ENCODE peak calls at places on chromosomes 5 and 9, in four cellular contexts. One of them, this sample, is unnamed.

GRCh38 chr5:157324237-157324636 is 58.3 kb downstream of the CYFIP2 start:
- DNase-seq in H1: no peak
- DNase-seq in H9: peak
- DNase-seq in IMR-90: no peak
- DNase-seq in this sample: peak

GRCh38 chr5:174409070-174409469 is 315.3 kb upstream of the MSX2 start:
- DNase-seq in H1: no peak
- DNase-seq in IMR-90: no peak
- DNase-seq in H9: no peak
- DNase-seq in this sample: peak

GRCh38 chr5:127210082-127210481 is 80.5 kb upstream of the MEGF10 start:
- DNase-seq in IMR-90: no peak
- DNase-seq in H9: no peak
- DNase-seq in H1: no peak
- DNase-seq in this sample: no peak

GRCh38 chr5:24388448-24388847 is 256.3 kb downstream of the CDH10 start:
- DNase-seq in H1: no peak
- DNase-seq in IMR-90: no peak
- DNase-seq in H9: no peak
- DNase-seq in this sample: no peak

GRCh38 chr9:1659036-1659701 is 356.0 kb upstream of the SMARCA2 start:
- DNase-seq in H9: no peak
- DNase-seq in H1: no peak
- DNase-seq in IMR-90: no peak
- DNase-seq in this sample: no peak

GRCh38 chr9:33344145-33344544 is 53.8 kb downstream of the NFX1 start:
- DNase-seq in H1: no peak
- DNase-seq in IMR-90: no peak
- DNase-seq in H9: no peak
- DNase-seq in this sample: no peak

GRCh38 chr5:96881511-96882115 is 5.3 kb downstream of the ERAP2 start:
- DNase-seq in IMR-90: peak
- DNase-seq in H9: no peak
- DNase-seq in H1: no peak
- DNase-seq in this sample: peak

GRCh38 chr9:6133346-6134063 is 82.1 kb upstream of the IL33 start:
- DNase-seq in H1: no peak
- DNase-seq in H9: no peak
- DNase-seq in IMR-90: no peak
- DNase-seq in this sample: no peak

GRCh38 chr5:147534172-147534951 is 24.5 kb upstream of the DPYSL3 start:
- DNase-seq in IMR-90: peak
- DNase-seq in H9: no peak
- DNase-seq in H1: no peak
- DNase-seq in this sample: no peak

GRCh38 chr9:20442461-20443319 is 179.6 kb downstream of the MLLT3 start:
- DNase-seq in H9: no peak
- DNase-seq in H1: no peak
- DNase-seq in IMR-90: no peak
- DNase-seq in this sample: no peak

GRCh38 chr9:70297141-70297540 is 38.4 kb downstream of the SMC5 start:
- DNase-seq in H1: no peak
- DNase-seq in IMR-90: peak
- DNase-seq in H9: no peak
- DNase-seq in this sample: no peak

GRCh38 chr5:111680737-111681413 is 76.1 kb downstream of the NREP start:
- DNase-seq in IMR-90: peak
- DNase-seq in H1: no peak
- DNase-seq in H9: no peak
- DNase-seq in this sample: no peak

GRCh38 chr5:172370237-172370640 is 84.1 kb downstream of the SH3PXD2B start:
- DNase-seq in IMR-90: no peak
- DNase-seq in H9: no peak
- DNase-seq in H1: no peak
- DNase-seq in this sample: no peak

GRCh38 chr5:43363445-43364152 is 48.6 kb downstream of the CCL28 start:
- DNase-seq in H9: no peak
- DNase-seq in IMR-90: no peak
- DNase-seq in H1: no peak
- DNase-seq in this sample: no peak

GRCh38 chr5:31581498-31582099 is 49.5 kb downstream of the C5orf22 start:
- DNase-seq in H1: no peak
- DNase-seq in H9: no peak
- DNase-seq in IMR-90: peak
- DNase-seq in this sample: peak

GRCh38 chr5:373710-374602 is 52.4 kb downstream of the AHRR start:
- DNase-seq in H9: peak
- DNase-seq in IMR-90: peak
- DNase-seq in H1: no peak
- DNase-seq in this sample: no peak

GRCh38 chr5:172435362-172436077 is 18.8 kb downstream of the SH3PXD2B start:
- DNase-seq in IMR-90: no peak
- DNase-seq in H9: no peak
- DNase-seq in H1: no peak
- DNase-seq in this sample: no peak

GRCh38 chr5:98770158-98770910 is 3.1 kb upstream of the RGMB start:
- DNase-seq in H9: no peak
- DNase-seq in H1: no peak
- DNase-seq in IMR-90: peak
- DNase-seq in this sample: peak

GRCh38 chr5:125894383-125894782 is 528.8 kb upstream of the GRAMD2B start:
- DNase-seq in H1: no peak
- DNase-seq in H9: no peak
- DNase-seq in IMR-90: no peak
- DNase-seq in this sample: no peak

GRCh38 chr5:115657883-115658233 is 32.0 kb upstream of the TMED7 start:
- DNase-seq in H9: no peak
- DNase-seq in H1: no peak
- DNase-seq in IMR-90: peak
- DNase-seq in this sample: no peak

GRCh38 chr9:132948482-132949050 is 4.2 kb upstream of the TSC1 start:
- DNase-seq in IMR-90: no peak
- DNase-seq in H1: no peak
- DNase-seq in H9: no peak
- DNase-seq in this sample: no peak

GRCh38 chr5:126351138-126351537 is 72.1 kb upstream of the GRAMD2B start:
- DNase-seq in H9: no peak
- DNase-seq in H1: no peak
- DNase-seq in IMR-90: peak
- DNase-seq in this sample: no peak

GRCh38 chr5:72256536-72256935 is 63.5 kb downstream of the MRPS27 start:
- DNase-seq in IMR-90: peak
- DNase-seq in H9: no peak
- DNase-seq in H1: no peak
- DNase-seq in this sample: no peak

GRCh38 chr9:5842926-5843325 is 10.0 kb upstream of the ERMP1 start:
- DNase-seq in H9: no peak
- DNase-seq in IMR-90: no peak
- DNase-seq in H1: no peak
- DNase-seq in this sample: peak

GRCh38 chr5:78691073-78691960 is 42.7 kb upstream of the LHFPL2 start:
- DNase-seq in H9: no peak
- DNase-seq in H1: no peak
- DNase-seq in IMR-90: no peak
- DNase-seq in this sample: no peak

GRCh38 chr9:27394154-27394825 is 97.3 kb upstream of the EQTN start:
- DNase-seq in H1: no peak
- DNase-seq in H9: no peak
- DNase-seq in IMR-90: no peak
- DNase-seq in this sample: no peak

DNA sequence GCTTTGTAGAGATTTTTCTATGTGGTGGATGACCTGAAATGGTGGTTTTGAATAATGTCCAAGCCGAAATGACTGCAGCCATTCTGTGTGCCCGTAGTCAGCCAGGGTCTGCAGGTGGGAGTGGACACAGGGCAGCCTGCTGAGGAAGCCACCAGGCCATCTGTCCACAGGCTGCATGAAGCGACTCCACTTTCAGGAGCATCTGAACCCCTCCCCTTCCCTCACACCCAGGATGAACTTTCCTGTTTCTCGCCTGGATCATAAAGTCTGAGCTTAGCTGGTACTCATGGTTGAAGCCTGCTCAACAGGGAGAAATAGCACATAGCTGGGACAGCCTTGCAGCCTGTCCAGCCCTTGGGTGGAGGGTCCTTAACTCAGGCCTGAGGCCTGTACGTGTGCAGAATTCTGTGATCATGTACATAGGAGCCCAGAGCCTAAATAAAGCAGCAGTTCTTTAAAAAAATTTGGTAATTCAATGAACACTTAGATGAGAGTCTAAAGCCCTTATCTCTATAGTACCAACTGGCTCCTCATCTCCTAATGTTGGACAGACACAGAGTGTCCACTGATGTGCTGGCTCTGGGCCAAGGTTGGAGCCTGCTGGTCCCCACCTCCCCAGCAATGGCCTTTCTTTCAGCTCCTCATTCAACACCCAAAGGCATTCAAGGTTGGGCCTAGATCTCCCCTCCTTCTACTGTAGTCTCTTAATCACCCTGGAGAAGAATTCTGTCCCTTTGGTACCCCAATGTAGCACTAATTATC is 72.8 kb downstream of the SHB start:
- DNase-seq in H1: no peak
- DNase-seq in IMR-90: no peak
- DNase-seq in H9: no peak
- DNase-seq in this sample: no peak
- H4K5ac ChIP-seq in H1: no peak
- H4K5ac ChIP-seq in IMR-90: peak
- H4K5ac ChIP-seq in H9: no peak
- H4K5ac ChIP-seq in this sample: no peak

GRCh38 chr5:159031915-159032314 is 67.8 kb downstream of the EBF1 start:
- DNase-seq in IMR-90: no peak
- DNase-seq in H9: no peak
- DNase-seq in H1: no peak
- DNase-seq in this sample: no peak

GRCh38 chr5:159034083-159034824 is 65.5 kb downstream of the EBF1 start:
- DNase-seq in H1: no peak
- DNase-seq in IMR-90: no peak
- DNase-seq in H9: no peak
- DNase-seq in this sample: peak

GRCh38 chr5:159033351-159033657 is 66.4 kb downstream of the EBF1 start:
- DNase-seq in H1: no peak
- DNase-seq in IMR-90: no peak
- DNase-seq in H9: no peak
- DNase-seq in this sample: no peak

GRCh38 chr5:159031513-159031912 is 68.2 kb downstream of the EBF1 start:
- DNase-seq in H1: no peak
- DNase-seq in H9: no peak
- DNase-seq in IMR-90: peak
- DNase-seq in this sample: peak

DNA sequence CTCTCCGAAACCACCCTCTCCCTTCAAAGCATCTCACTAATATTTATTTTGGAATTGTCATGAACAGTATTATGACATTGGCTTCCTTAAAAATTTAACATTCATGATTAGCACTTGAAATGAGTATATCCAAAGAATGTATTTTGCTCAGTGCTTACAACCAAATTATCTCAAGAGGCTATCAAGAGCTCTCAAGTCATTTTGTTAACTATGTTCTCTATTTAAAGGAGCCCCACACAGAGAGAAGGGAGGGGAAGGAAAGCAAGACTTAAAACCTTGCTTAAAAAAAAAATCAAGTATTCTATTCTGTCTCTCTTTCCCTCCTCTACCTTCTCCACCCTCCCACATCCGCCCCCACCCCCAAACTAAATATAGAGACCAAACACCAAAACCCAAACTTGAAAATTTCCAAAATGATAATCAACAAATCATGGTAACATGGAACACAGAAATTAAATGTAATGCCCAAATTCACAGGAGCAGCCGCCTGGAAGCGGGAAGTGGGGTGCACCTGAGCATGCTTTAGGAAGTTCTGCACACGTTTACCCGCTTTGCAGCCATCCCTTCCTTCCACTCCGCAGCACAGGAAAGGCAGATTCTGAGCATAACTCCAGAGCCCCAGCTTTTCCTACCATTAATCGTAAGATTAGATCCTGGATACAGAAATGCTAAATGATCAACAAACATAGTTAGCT is 66.9 kb downstream of the EBF1 start:
- DNase-seq in H9: no peak
- DNase-seq in H1: no peak
- DNase-seq in IMR-90: no peak
- DNase-seq in this sample: no peak
- H3K27ac ChIP-seq in H9: no peak
- H3K27ac ChIP-seq in H1: no peak
- H3K27ac ChIP-seq in IMR-90: no peak
- H3K27ac ChIP-seq in this sample: no peak

DNA sequence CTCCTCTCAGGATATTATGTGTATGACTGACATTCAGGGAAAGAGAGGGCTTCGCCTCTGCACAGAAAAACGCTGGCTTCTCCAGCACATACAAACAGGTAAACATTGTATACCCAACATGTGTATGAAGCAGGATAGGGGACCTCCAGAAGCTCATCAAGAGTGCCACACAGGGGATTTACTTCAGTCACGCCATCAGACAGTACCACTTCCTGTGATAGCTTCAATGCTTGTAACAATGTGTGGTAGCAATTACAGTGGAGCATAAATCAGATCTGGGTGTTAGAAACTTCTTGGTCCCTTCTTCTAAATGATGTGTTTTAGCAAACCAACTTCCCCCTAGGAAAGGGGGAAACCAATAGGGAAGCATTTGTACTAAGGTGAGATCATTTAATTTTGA is 160.8 kb downstream of the TSSK1B start:
- DNase-seq in H9: no peak
- DNase-seq in IMR-90: no peak
- DNase-seq in H1: no peak
- DNase-seq in this sample: no peak
- H4K5ac ChIP-seq in H9: no peak
- H4K5ac ChIP-seq in IMR-90: no peak
- H4K5ac ChIP-seq in H1: no peak
- H4K5ac ChIP-seq in this sample: no peak

DNA sequence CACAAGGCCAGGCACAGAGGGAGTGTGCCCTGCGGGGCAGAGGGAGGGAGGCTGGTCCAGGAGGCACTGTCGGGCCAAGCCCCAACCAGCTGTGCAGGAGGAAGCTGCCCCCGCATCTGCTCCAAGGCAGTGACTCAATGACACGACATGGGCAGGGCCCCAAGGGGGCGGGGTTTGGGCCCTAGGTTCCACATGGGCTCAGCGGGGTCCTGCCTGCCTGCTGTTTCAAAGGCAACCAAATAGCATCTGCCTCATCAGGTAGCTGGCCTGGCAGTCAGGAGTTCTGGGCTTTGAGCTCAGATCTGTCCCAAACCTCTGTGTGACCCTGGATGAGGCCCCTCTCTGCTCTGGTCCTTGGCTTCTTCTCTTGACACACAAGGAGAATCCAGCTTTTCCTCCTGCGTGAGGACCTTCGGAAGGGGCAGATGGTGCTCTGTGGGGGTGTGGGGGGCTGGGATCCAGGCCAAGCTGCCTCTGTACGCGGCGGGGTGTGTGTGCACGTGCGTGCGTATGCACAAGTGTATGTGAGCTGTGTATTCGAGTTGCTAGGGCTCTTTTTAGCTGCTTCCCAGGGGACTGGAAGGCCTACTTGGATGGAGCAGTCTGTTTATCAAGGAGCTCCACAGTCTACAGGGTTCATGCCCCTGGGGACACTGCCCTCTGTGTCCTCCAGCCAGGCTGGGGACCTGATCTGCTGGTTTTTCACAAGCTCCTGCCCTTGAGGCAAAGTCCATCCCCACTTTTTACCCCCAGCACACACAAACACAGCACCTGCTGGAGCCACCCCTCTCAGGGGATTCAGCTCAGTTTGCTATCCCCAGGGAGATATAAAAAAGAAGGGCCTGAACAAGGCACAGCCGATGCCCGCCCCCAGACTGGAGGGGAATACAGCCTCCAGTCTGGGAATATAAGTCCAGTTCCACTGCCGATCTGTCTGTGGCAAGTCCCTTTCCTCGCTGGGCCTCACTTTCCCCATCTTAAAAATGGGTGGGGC is 138.9 kb downstream of the RGS3 start:
- DNase-seq in H1: peak
- DNase-seq in H9: peak
- DNase-seq in IMR-90: peak
- DNase-seq in this sample: peak
- H3K27ac ChIP-seq in H1: peak
- H3K27ac ChIP-seq in H9: no peak
- H3K27ac ChIP-seq in IMR-90: peak
- H3K27ac ChIP-seq in this sample: no peak

This sample was measured in mesendoderm.